ENCODE peak calls at places on chromosomes 11 and 22, in ten cellular contexts. One of them, this sample, is unnamed.

GRCh38 chr11:75820636-75821035 is 5.6 kb downstream of the UVRAG start:
- DNase-seq in T-helper 17 cell: no peak
- DNase-seq in NCI-H1092: no peak
- DNase-seq in activated CD4-positive, alpha-beta T cell treated with anti-CD3 and anti-CD28 coated beads, Interleukin-2, amount 50 U/mL, for 24 hours: no peak
- DNase-seq in gastrocnemius medialis: no peak
- DNase-seq in effector CD4-positive, alpha-beta T cell: no peak
- DNase-seq in substantia nigra: no peak
- DNase-seq in choroid plexus epithelial cell: peak; percentile 55
- DNase-seq in sigmoid colon: no peak
- DNase-seq in heart left ventricle: no peak
- DNase-seq in this sample: peak; percentile 36

GRCh38 chr11:74696932-74697687 is 34.1 kb downstream of the CHRDL2 start:
- DNase-seq in activated CD4-positive, alpha-beta T cell treated with anti-CD3 and anti-CD28 coated beads, Interleukin-2, amount 50 U/mL, for 24 hours: no peak
- DNase-seq in T-helper 17 cell: no peak
- DNase-seq in substantia nigra: no peak
- DNase-seq in choroid plexus epithelial cell: peak; percentile 95
- DNase-seq in heart left ventricle: peak; percentile 86
- DNase-seq in sigmoid colon: peak; percentile 97
- DNase-seq in gastrocnemius medialis: peak; percentile 31
- DNase-seq in NCI-H1092: no peak
- DNase-seq in effector CD4-positive, alpha-beta T cell: no peak
- DNase-seq in this sample: no peak

GRCh38 chr11:12762696-12763324 is 88.6 kb downstream of the TEAD1 start:
- DNase-seq in gastrocnemius medialis: peak; percentile 28
- DNase-seq in heart left ventricle: no peak
- DNase-seq in T-helper 17 cell: no peak
- DNase-seq in activated CD4-positive, alpha-beta T cell treated with anti-CD3 and anti-CD28 coated beads, Interleukin-2, amount 50 U/mL, for 24 hours: no peak
- DNase-seq in sigmoid colon: no peak
- DNase-seq in substantia nigra: no peak
- DNase-seq in NCI-H1092: peak; percentile 50
- DNase-seq in choroid plexus epithelial cell: no peak
- DNase-seq in effector CD4-positive, alpha-beta T cell: no peak
- DNase-seq in this sample: no peak

GRCh38 chr22:47303161-47303890 is 540.9 kb downstream of the TBC1D22A start:
- DNase-seq in effector CD4-positive, alpha-beta T cell: no peak
- DNase-seq in heart left ventricle: peak; percentile 1
- DNase-seq in sigmoid colon: no peak
- DNase-seq in T-helper 17 cell: no peak
- DNase-seq in choroid plexus epithelial cell: no peak
- DNase-seq in activated CD4-positive, alpha-beta T cell treated with anti-CD3 and anti-CD28 coated beads, Interleukin-2, amount 50 U/mL, for 24 hours: no peak
- DNase-seq in NCI-H1092: no peak
- DNase-seq in gastrocnemius medialis: no peak
- DNase-seq in substantia nigra: no peak
- DNase-seq in this sample: no peak

GRCh38 chr22:32995335-32995734 is 62.8 kb downstream of the SYN3 start:
- DNase-seq in sigmoid colon: no peak
- DNase-seq in substantia nigra: no peak
- DNase-seq in gastrocnemius medialis: no peak
- DNase-seq in choroid plexus epithelial cell: no peak
- DNase-seq in effector CD4-positive, alpha-beta T cell: no peak
- DNase-seq in heart left ventricle: no peak
- DNase-seq in T-helper 17 cell: no peak
- DNase-seq in activated CD4-positive, alpha-beta T cell treated with anti-CD3 and anti-CD28 coated beads, Interleukin-2, amount 50 U/mL, for 24 hours: no peak
- DNase-seq in NCI-H1092: no peak
- DNase-seq in this sample: no peak

GRCh38 chr11:71447791-71448256 is 369 bp downstream of the DHCR7 start:
- DNase-seq in activated CD4-positive, alpha-beta T cell treated with anti-CD3 and anti-CD28 coated beads, Interleukin-2, amount 50 U/mL, for 24 hours: peak; percentile 10
- DNase-seq in heart left ventricle: no peak
- DNase-seq in effector CD4-positive, alpha-beta T cell: peak; percentile 28
- DNase-seq in NCI-H1092: peak; percentile 52
- DNase-seq in T-helper 17 cell: peak; percentile 39
- DNase-seq in sigmoid colon: no peak
- DNase-seq in substantia nigra: peak; percentile 61
- DNase-seq in gastrocnemius medialis: no peak
- DNase-seq in choroid plexus epithelial cell: no peak
- DNase-seq in this sample: peak; percentile 13

GRCh38 chr11:77654770-77655434 is 17.3 kb upstream of the CLNS1A start:
- DNase-seq in effector CD4-positive, alpha-beta T cell: no peak
- DNase-seq in choroid plexus epithelial cell: no peak
- DNase-seq in sigmoid colon: no peak
- DNase-seq in T-helper 17 cell: no peak
- DNase-seq in heart left ventricle: no peak
- DNase-seq in gastrocnemius medialis: no peak
- DNase-seq in NCI-H1092: no peak
- DNase-seq in activated CD4-positive, alpha-beta T cell treated with anti-CD3 and anti-CD28 coated beads, Interleukin-2, amount 50 U/mL, for 24 hours: no peak
- DNase-seq in substantia nigra: no peak
- DNase-seq in this sample: no peak

GRCh38 chr22:31538815-31539214 is 42.5 kb downstream of the SFI1 start:
- DNase-seq in T-helper 17 cell: no peak
- DNase-seq in activated CD4-positive, alpha-beta T cell treated with anti-CD3 and anti-CD28 coated beads, Interleukin-2, amount 50 U/mL, for 24 hours: no peak
- DNase-seq in substantia nigra: no peak
- DNase-seq in effector CD4-positive, alpha-beta T cell: no peak
- DNase-seq in heart left ventricle: no peak
- DNase-seq in choroid plexus epithelial cell: no peak
- DNase-seq in sigmoid colon: no peak
- DNase-seq in NCI-H1092: no peak
- DNase-seq in gastrocnemius medialis: no peak
- DNase-seq in this sample: no peak

GRCh38 chr11:67177399-67178281 is 58.6 kb downstream of the KDM2A start:
- DNase-seq in choroid plexus epithelial cell: no peak
- DNase-seq in heart left ventricle: no peak
- DNase-seq in substantia nigra: no peak
- DNase-seq in activated CD4-positive, alpha-beta T cell treated with anti-CD3 and anti-CD28 coated beads, Interleukin-2, amount 50 U/mL, for 24 hours: no peak
- DNase-seq in NCI-H1092: no peak
- DNase-seq in gastrocnemius medialis: no peak
- DNase-seq in effector CD4-positive, alpha-beta T cell: no peak
- DNase-seq in T-helper 17 cell: no peak
- DNase-seq in sigmoid colon: no peak
- DNase-seq in this sample: no peak

GRCh38 chr22:40588726-40589125 is 47.8 kb downstream of the MRTFA start:
- DNase-seq in substantia nigra: no peak
- DNase-seq in T-helper 17 cell: no peak
- DNase-seq in sigmoid colon: no peak
- DNase-seq in gastrocnemius medialis: no peak
- DNase-seq in heart left ventricle: no peak
- DNase-seq in NCI-H1092: no peak
- DNase-seq in activated CD4-positive, alpha-beta T cell treated with anti-CD3 and anti-CD28 coated beads, Interleukin-2, amount 50 U/mL, for 24 hours: no peak
- DNase-seq in choroid plexus epithelial cell: peak; percentile 90
- DNase-seq in effector CD4-positive, alpha-beta T cell: no peak
- DNase-seq in this sample: no peak

GRCh38 chr22:19357270-19358105 is 66.0 kb upstream of the CLTCL1 start:
- DNase-seq in sigmoid colon: no peak
- DNase-seq in T-helper 17 cell: no peak
- DNase-seq in substantia nigra: peak; percentile 16
- DNase-seq in gastrocnemius medialis: no peak
- DNase-seq in activated CD4-positive, alpha-beta T cell treated with anti-CD3 and anti-CD28 coated beads, Interleukin-2, amount 50 U/mL, for 24 hours: no peak
- DNase-seq in heart left ventricle: no peak
- DNase-seq in choroid plexus epithelial cell: no peak
- DNase-seq in NCI-H1092: no peak
- DNase-seq in effector CD4-positive, alpha-beta T cell: no peak
- DNase-seq in this sample: no peak

GRCh38 chr11:128210148-128210940 is 377.0 kb downstream of the ETS1 start:
- DNase-seq in heart left ventricle: no peak
- DNase-seq in choroid plexus epithelial cell: peak; percentile 96
- DNase-seq in effector CD4-positive, alpha-beta T cell: no peak
- DNase-seq in NCI-H1092: no peak
- DNase-seq in gastrocnemius medialis: no peak
- DNase-seq in activated CD4-positive, alpha-beta T cell treated with anti-CD3 and anti-CD28 coated beads, Interleukin-2, amount 50 U/mL, for 24 hours: no peak
- DNase-seq in substantia nigra: no peak
- DNase-seq in sigmoid colon: no peak
- DNase-seq in T-helper 17 cell: no peak
- DNase-seq in this sample: peak; percentile 97

GRCh38 chr11:110374921-110375320 is 54.8 kb upstream of the FDX1 start:
- DNase-seq in NCI-H1092: no peak
- DNase-seq in effector CD4-positive, alpha-beta T cell: no peak
- DNase-seq in T-helper 17 cell: no peak
- DNase-seq in heart left ventricle: no peak
- DNase-seq in substantia nigra: no peak
- DNase-seq in activated CD4-positive, alpha-beta T cell treated with anti-CD3 and anti-CD28 coated beads, Interleukin-2, amount 50 U/mL, for 24 hours: no peak
- DNase-seq in gastrocnemius medialis: no peak
- DNase-seq in sigmoid colon: no peak
- DNase-seq in choroid plexus epithelial cell: peak; percentile 67
- DNase-seq in this sample: no peak

GRCh38 chr11:128664286-128664685 is 29.6 kb upstream of the FLI1 start:
- DNase-seq in heart left ventricle: no peak
- DNase-seq in choroid plexus epithelial cell: no peak
- DNase-seq in substantia nigra: no peak
- DNase-seq in activated CD4-positive, alpha-beta T cell treated with anti-CD3 and anti-CD28 coated beads, Interleukin-2, amount 50 U/mL, for 24 hours: no peak
- DNase-seq in NCI-H1092: no peak
- DNase-seq in effector CD4-positive, alpha-beta T cell: no peak
- DNase-seq in T-helper 17 cell: no peak
- DNase-seq in gastrocnemius medialis: no peak
- DNase-seq in sigmoid colon: no peak
- DNase-seq in this sample: no peak

GRCh38 chr11:77042111-77042726 is 8.0 kb downstream of the B3GNT6 start:
- DNase-seq in choroid plexus epithelial cell: no peak
- DNase-seq in effector CD4-positive, alpha-beta T cell: no peak
- DNase-seq in NCI-H1092: no peak
- DNase-seq in activated CD4-positive, alpha-beta T cell treated with anti-CD3 and anti-CD28 coated beads, Interleukin-2, amount 50 U/mL, for 24 hours: no peak
- DNase-seq in sigmoid colon: peak; percentile 51
- DNase-seq in gastrocnemius medialis: no peak
- DNase-seq in heart left ventricle: no peak
- DNase-seq in substantia nigra: no peak
- DNase-seq in T-helper 17 cell: no peak
- DNase-seq in this sample: no peak

GRCh38 chr22:38464992-38465672 is 2.8 kb upstream of the KDELR3 start:
- DNase-seq in heart left ventricle: no peak
- DNase-seq in substantia nigra: no peak
- DNase-seq in activated CD4-positive, alpha-beta T cell treated with anti-CD3 and anti-CD28 coated beads, Interleukin-2, amount 50 U/mL, for 24 hours: no peak
- DNase-seq in T-helper 17 cell: no peak
- DNase-seq in gastrocnemius medialis: no peak
- DNase-seq in effector CD4-positive, alpha-beta T cell: no peak
- DNase-seq in choroid plexus epithelial cell: no peak
- DNase-seq in sigmoid colon: no peak
- DNase-seq in NCI-H1092: no peak
- DNase-seq in this sample: no peak

GRCh38 chr22:36613958-36614357 is 85.0 kb upstream of the EIF3D start:
- DNase-seq in T-helper 17 cell: no peak
- DNase-seq in effector CD4-positive, alpha-beta T cell: no peak
- DNase-seq in choroid plexus epithelial cell: peak; percentile 17
- DNase-seq in substantia nigra: no peak
- DNase-seq in sigmoid colon: no peak
- DNase-seq in gastrocnemius medialis: no peak
- DNase-seq in NCI-H1092: no peak
- DNase-seq in heart left ventricle: no peak
- DNase-seq in activated CD4-positive, alpha-beta T cell treated with anti-CD3 and anti-CD28 coated beads, Interleukin-2, amount 50 U/mL, for 24 hours: no peak
- DNase-seq in this sample: peak; percentile 72

GRCh38 chr22:21106000-21106399 is 60.3 kb downstream of the LRRC74B start:
- DNase-seq in NCI-H1092: no peak
- DNase-seq in heart left ventricle: no peak
- DNase-seq in gastrocnemius medialis: no peak
- DNase-seq in substantia nigra: no peak
- DNase-seq in activated CD4-positive, alpha-beta T cell treated with anti-CD3 and anti-CD28 coated beads, Interleukin-2, amount 50 U/mL, for 24 hours: no peak
- DNase-seq in T-helper 17 cell: no peak
- DNase-seq in effector CD4-positive, alpha-beta T cell: no peak
- DNase-seq in choroid plexus epithelial cell: no peak
- DNase-seq in sigmoid colon: no peak
- DNase-seq in this sample: no peak

GRCh38 chr11:17117262-17117661 is 39.8 kb upstream of the RPS13 start:
- DNase-seq in sigmoid colon: no peak
- DNase-seq in heart left ventricle: no peak
- DNase-seq in effector CD4-positive, alpha-beta T cell: no peak
- DNase-seq in choroid plexus epithelial cell: no peak
- DNase-seq in substantia nigra: no peak
- DNase-seq in activated CD4-positive, alpha-beta T cell treated with anti-CD3 and anti-CD28 coated beads, Interleukin-2, amount 50 U/mL, for 24 hours: no peak
- DNase-seq in NCI-H1092: no peak
- DNase-seq in gastrocnemius medialis: no peak
- DNase-seq in T-helper 17 cell: no peak
- DNase-seq in this sample: no peak

GRCh38 chr11:122309262-122309925 is 193.4 kb upstream of the BLID start:
- DNase-seq in heart left ventricle: peak; percentile 23
- DNase-seq in choroid plexus epithelial cell: peak; percentile 18
- DNase-seq in activated CD4-positive, alpha-beta T cell treated with anti-CD3 and anti-CD28 coated beads, Interleukin-2, amount 50 U/mL, for 24 hours: no peak
- DNase-seq in sigmoid colon: no peak
- DNase-seq in effector CD4-positive, alpha-beta T cell: no peak
- DNase-seq in substantia nigra: peak; percentile 39
- DNase-seq in gastrocnemius medialis: peak; percentile 20
- DNase-seq in T-helper 17 cell: no peak
- DNase-seq in NCI-H1092: no peak
- DNase-seq in this sample: no peak

GRCh38 chr11:44203270-44204043 is 106.5 kb downstream of the ALX4 start:
- DNase-seq in gastrocnemius medialis: peak; percentile 67
- DNase-seq in substantia nigra: no peak
- DNase-seq in effector CD4-positive, alpha-beta T cell: no peak
- DNase-seq in heart left ventricle: peak; percentile 27
- DNase-seq in sigmoid colon: no peak
- DNase-seq in NCI-H1092: no peak
- DNase-seq in activated CD4-positive, alpha-beta T cell treated with anti-CD3 and anti-CD28 coated beads, Interleukin-2, amount 50 U/mL, for 24 hours: no peak
- DNase-seq in choroid plexus epithelial cell: no peak
- DNase-seq in T-helper 17 cell: no peak
- DNase-seq in this sample: no peak

GRCh38 chr11:44096360-44097188 is 1.1 kb downstream of the EXT2 start:
- DNase-seq in activated CD4-positive, alpha-beta T cell treated with anti-CD3 and anti-CD28 coated beads, Interleukin-2, amount 50 U/mL, for 24 hours: no peak
- DNase-seq in effector CD4-positive, alpha-beta T cell: no peak
- DNase-seq in NCI-H1092: no peak
- DNase-seq in heart left ventricle: no peak
- DNase-seq in T-helper 17 cell: no peak
- DNase-seq in substantia nigra: peak; percentile 40
- DNase-seq in sigmoid colon: no peak
- DNase-seq in choroid plexus epithelial cell: no peak
- DNase-seq in gastrocnemius medialis: no peak
- DNase-seq in this sample: peak; percentile 19

GRCh38 chr11:117421471-117421870 is 93.8 kb downstream of the CEP164 start:
- DNase-seq in NCI-H1092: no peak
- DNase-seq in activated CD4-positive, alpha-beta T cell treated with anti-CD3 and anti-CD28 coated beads, Interleukin-2, amount 50 U/mL, for 24 hours: no peak
- DNase-seq in choroid plexus epithelial cell: no peak
- DNase-seq in sigmoid colon: peak; percentile 36
- DNase-seq in heart left ventricle: no peak
- DNase-seq in T-helper 17 cell: no peak
- DNase-seq in gastrocnemius medialis: no peak
- DNase-seq in substantia nigra: no peak
- DNase-seq in effector CD4-positive, alpha-beta T cell: no peak
- DNase-seq in this sample: no peak

GRCh38 chr22:22992474-22992873 is 77.8 kb upstream of the GNAZ start:
- DNase-seq in choroid plexus epithelial cell: no peak
- DNase-seq in gastrocnemius medialis: no peak
- DNase-seq in NCI-H1092: no peak
- DNase-seq in sigmoid colon: no peak
- DNase-seq in activated CD4-positive, alpha-beta T cell treated with anti-CD3 and anti-CD28 coated beads, Interleukin-2, amount 50 U/mL, for 24 hours: no peak
- DNase-seq in effector CD4-positive, alpha-beta T cell: no peak
- DNase-seq in T-helper 17 cell: no peak
- DNase-seq in substantia nigra: no peak
- DNase-seq in heart left ventricle: no peak
- DNase-seq in this sample: no peak

GRCh38 chr11:109133159-109133558 is 288.8 kb upstream of the C11orf87 start:
- DNase-seq in gastrocnemius medialis: no peak
- DNase-seq in effector CD4-positive, alpha-beta T cell: no peak
- DNase-seq in choroid plexus epithelial cell: no peak
- DNase-seq in activated CD4-positive, alpha-beta T cell treated with anti-CD3 and anti-CD28 coated beads, Interleukin-2, amount 50 U/mL, for 24 hours: no peak
- DNase-seq in NCI-H1092: no peak
- DNase-seq in heart left ventricle: no peak
- DNase-seq in sigmoid colon: no peak
- DNase-seq in substantia nigra: no peak
- DNase-seq in T-helper 17 cell: no peak
- DNase-seq in this sample: no peak

GRCh38 chr11:75239551-75240290 is 853 bp upstream of the TPBGL start:
- DNase-seq in sigmoid colon: no peak
- DNase-seq in choroid plexus epithelial cell: no peak
- DNase-seq in T-helper 17 cell: no peak
- DNase-seq in activated CD4-positive, alpha-beta T cell treated with anti-CD3 and anti-CD28 coated beads, Interleukin-2, amount 50 U/mL, for 24 hours: no peak
- DNase-seq in gastrocnemius medialis: no peak
- DNase-seq in substantia nigra: no peak
- DNase-seq in NCI-H1092: no peak
- DNase-seq in effector CD4-positive, alpha-beta T cell: no peak
- DNase-seq in heart left ventricle: no peak
- DNase-seq in this sample: no peak

GRCh38 chr11:57515332-57516060 is at the start of gene SLC43A1:
- DNase-seq in T-helper 17 cell: no peak
- DNase-seq in NCI-H1092: no peak
- DNase-seq in gastrocnemius medialis: peak; percentile 43
- DNase-seq in substantia nigra: peak; percentile 13
- DNase-seq in choroid plexus epithelial cell: peak; percentile 67
- DNase-seq in activated CD4-positive, alpha-beta T cell treated with anti-CD3 and anti-CD28 coated beads, Interleukin-2, amount 50 U/mL, for 24 hours: peak; percentile 11
- DNase-seq in sigmoid colon: peak; percentile 86
- DNase-seq in effector CD4-positive, alpha-beta T cell: no peak
- DNase-seq in heart left ventricle: peak; percentile 56
- DNase-seq in this sample: peak; percentile 55

GRCh38 chr11:64146036-64146943 is 19.6 kb downstream of the MACROD1 start:
- DNase-seq in choroid plexus epithelial cell: peak; percentile 53
- DNase-seq in sigmoid colon: no peak
- DNase-seq in effector CD4-positive, alpha-beta T cell: peak; percentile 54
- DNase-seq in substantia nigra: peak; percentile 51
- DNase-seq in T-helper 17 cell: peak; percentile 27
- DNase-seq in heart left ventricle: no peak
- DNase-seq in activated CD4-positive, alpha-beta T cell treated with anti-CD3 and anti-CD28 coated beads, Interleukin-2, amount 50 U/mL, for 24 hours: peak; percentile 18
- DNase-seq in NCI-H1092: no peak
- DNase-seq in gastrocnemius medialis: no peak
- DNase-seq in this sample: no peak